ENCODE peak calls at places on chromosome 9, in five cellular contexts. G is COR-L47; J is astrocyte of the spinal cord; B is activated CD8-positive, alpha-beta memory T cell treated with anti-CD3 and anti-CD28 coated beads, Interleukin-2, amount 50 U/mL, for 48 hours; X is lung. A is an unnamed sample.

GRCh38 chr9:136545065-136545965 is 533 bp downstream of the NOTCH1 start:
- DNase-seq in G (no peak), J (no peak), B (peak; percentile 85), X (no peak), A (no peak)

GRCh38 chr9:89513836-89514235 is 15.9 kb upstream of the SEMA4D start:
- DNase-seq in G (no peak), J (no peak), B (no peak), X (no peak), A (no peak)

GRCh38 chr9:113526841-113527240 is 63.3 kb downstream of the RGS3 start:
- DNase-seq in G (no peak), J (no peak), B (no peak), X (no peak), A (no peak)

GRCh38 chr9:98140503-98140902 is 21.5 kb upstream of the TRIM14 start:
- DNase-seq in G (no peak), J (no peak), B (no peak), X (no peak), A (no peak)

GRCh38 chr9:3285365-3286161 is 240.2 kb downstream of the RFX3 start:
- DNase-seq in G (no peak), J (peak; percentile 46), B (no peak), X (no peak), A (peak; percentile 0)

GRCh38 chr9:73080110-73080683 is 71.5 kb upstream of the ANXA1 start:
- DNase-seq in G (no peak), J (no peak), B (no peak), X (no peak), A (no peak)

GRCh38 chr9:128903871-128904371 is 16.9 kb upstream of the PHYHD1 start:
- DNase-seq in G (no peak), J (no peak), B (no peak), X (no peak), A (no peak)

GRCh38 chr9:96877269-96877668 is 23.0 kb upstream of the ZNF782 start:
- DNase-seq in G (no peak), J (no peak), B (no peak), X (no peak), A (no peak)

GRCh38 chr9:69131682-69132081 is 42.4 kb upstream of the TJP2 start:
- DNase-seq in G (no peak), J (peak; percentile 87), B (no peak), X (no peak), A (peak; percentile 76)

GRCh38 chr9:69809304-69809863 is 11.2 kb upstream of the CFAP95 start:
- DNase-seq in G (no peak), J (peak; percentile 25), B (no peak), X (no peak), A (peak; percentile 19)

GRCh38 chr9:103649086-103649485 is 445.0 kb upstream of the SMC2 start:
- DNase-seq in G (no peak), J (no peak), B (no peak), X (no peak), A (no peak)

GRCh38 chr9:122536138-122536537 is 9.0 kb upstream of the OR1N1 start:
- DNase-seq in G (no peak), J (no peak), B (no peak), X (no peak), A (no peak)

GRCh38 chr9:131656356-131657030 is 83.4 kb downstream of the RAPGEF1 start:
- DNase-seq in G (no peak), J (no peak), B (no peak), X (peak; percentile 81), A (no peak)

GRCh38 chr9:89943309-89943708 is 338.5 kb downstream of the GADD45G start:
- DNase-seq in G (no peak), J (no peak), B (peak; percentile 37), X (no peak), A (no peak)

GRCh38 chr9:98182069-98182820 is 10.2 kb downstream of the CORO2A start:
- DNase-seq in G (no peak), J (no peak), B (no peak), X (no peak), A (no peak)

GRCh38 chr9:70601000-70601929 is 186.8 kb upstream of the KLF9 start:
- DNase-seq in G (peak; percentile 87), J (peak; percentile 96), B (no peak), X (peak; percentile 84), A (peak; percentile 99)

GRCh38 chr9:32426278-32426939 is 42.0 kb downstream of the ACO1 start:
- DNase-seq in G (no peak), J (peak; percentile 87), B (no peak), X (no peak), A (peak; percentile 59)

GRCh38 chr9:88046542-88046941 is 72.2 kb upstream of the CDK20 start:
- DNase-seq in G (no peak), J (no peak), B (no peak), X (no peak), A (no peak)

GRCh38 chr9:128689293-128689770 is 310 bp downstream of the SET start:
- DNase-seq in G (peak; percentile 59), J (peak; percentile 29), B (peak; percentile 78), X (peak; percentile 58), A (no peak)

GRCh38 chr9:113742878-113743277 is 133.2 kb upstream of the ZNF618 start:
- DNase-seq in G (no peak), J (no peak), B (no peak), X (no peak), A (peak; percentile 34)

GRCh38 chr9:123339666-123340414 is 16.2 kb upstream of the CRB2 start:
- DNase-seq in G (no peak), J (no peak), B (no peak), X (no peak), A (peak; percentile 29)

GRCh38 chr9:135512904-135513303 is 8.3 kb upstream of the LCN1 start:
- DNase-seq in G (no peak), J (peak; percentile 38), B (peak; percentile 30), X (no peak), A (no peak)

GRCh38 chr9:95024097-95024671 is 293.3 kb downstream of the FANCC start:
- DNase-seq in G (no peak), J (no peak), B (no peak), X (no peak), A (no peak)

GRCh38 chr9:36190388-36191289 is at the start of gene CLTA:
- DNase-seq in G (peak; percentile 97), J (peak; percentile 98), B (peak; percentile 93), X (peak; percentile 98), A (peak; percentile 99)

GRCh38 chr9:133680976-133681657 is 45.0 kb downstream of the DBH start:
- DNase-seq in G (no peak), J (no peak), B (no peak), X (no peak), A (no peak)

GRCh38 chr9:123069010-123069481 is 35.6 kb downstream of the GPR21 start:
- DNase-seq in G (no peak), J (peak; percentile 95), B (no peak), X (no peak), A (peak; percentile 4)

GRCh38 chr9:133238272-133238850 is 29.3 kb upstream of the OBP2B start:
- DNase-seq in G (no peak), J (peak; percentile 2), B (peak; percentile 73), X (peak; percentile 85), A (peak; percentile 35)

GRCh38 chr9:33165263-33166151 is 1.6 kb downstream of the B4GALT1 start:
- DNase-seq in G (no peak), J (peak; percentile 58), B (no peak), X (peak; percentile 69), A (peak; percentile 71)

GRCh38 chr9:122201641-122202040 is 27.1 kb downstream of the LHX6 start:
- DNase-seq in G (no peak), J (peak; percentile 35), B (no peak), X (no peak), A (peak; percentile 14)

GRCh38 chr9:26459959-26460358 is 432.6 kb downstream of the CAAP1 start:
- DNase-seq in G (no peak), J (no peak), B (no peak), X (no peak), A (no peak)

GRCh38 chr9:115628426-115628825 is 510.5 kb upstream of the TNC start:
- DNase-seq in G (no peak), J (no peak), B (no peak), X (no peak), A (peak; percentile 32)

GRCh38 chr9:130864541-130864940 is 29.5 kb downstream of the ABL1 start:
- DNase-seq in G (no peak), J (no peak), B (no peak), X (no peak), A (no peak)

GRCh38 chr9:133238851-133239532 is 29.9 kb upstream of the OBP2B start:
- DNase-seq in G (no peak), J (peak; percentile 8), B (peak; percentile 89), X (peak; percentile 80), A (peak; percentile 43)

A was measured in RPMI7951.